ENCODE peak calls at places on chromosomes 5 and 9, in seven cellular contexts. L is NCI-H2171 treated with DMSO at 0.1 percent for 48 hours; F is NCI-H510A treated with DMSO at 0.1 percent for 48 hours; G is body of pancreas; P is neuronal stem cell; R is progenitor cell of endocrine pancreas; K is CD8-positive, alpha-beta T cell. D is an unnamed sample.

GRCh38 chr5:67166460-67166871 is 30.1 kb downstream of the CD180 start:
- DNase-seq in L (no peak), F (no peak), G (no peak), P (no peak), R (no peak), K (peak; percentile 75), D (no peak)

GRCh38 chr5:117242028-117242427 is 667.4 kb upstream of the SEMA6A start:
- DNase-seq in L (no peak), F (no peak), G (no peak), P (no peak), R (no peak), K (no peak), D (no peak)

GRCh38 chr5:16931334-16932110 is 4.6 kb downstream of the MYO10 start:
- DNase-seq in L (peak; percentile 55), F (peak; percentile 98), G (peak; percentile 67), P (no peak), R (no peak), K (no peak), D (no peak)

GRCh38 chr5:132260051-132260450 is 2.6 kb downstream of the PDLIM4 start:
- DNase-seq in L (no peak), F (no peak), G (no peak), P (no peak), R (no peak), K (no peak), D (no peak)

GRCh38 chr5:95727764-95728191 is 3.4 kb upstream of the RHOBTB3 start:
- DNase-seq in L (no peak), F (peak; percentile 95), G (peak; percentile 62), P (no peak), R (no peak), K (no peak), D (no peak)

GRCh38 chr9:70455993-70456704 is 41.7 kb upstream of the KLF9 start:
- DNase-seq in L (no peak), F (no peak), G (peak; percentile 73), P (no peak), R (no peak), K (no peak), D (no peak)

GRCh38 chr5:145237843-145238242 is 597.3 kb downstream of the PRELID2 start:
- DNase-seq in L (peak; percentile 1), F (peak; percentile 42), G (peak; percentile 78), P (peak; percentile 77), R (peak; percentile 34), K (no peak), D (peak; percentile 68)

GRCh38 chr5:72600401-72600981 is 93.3 kb upstream of the ZNF366 start:
- DNase-seq in L (no peak), F (no peak), G (no peak), P (no peak), R (no peak), K (no peak), D (no peak)

GRCh38 chr5:87361031-87361443 is 51.7 kb downstream of the CCNH start:
- DNase-seq in L (no peak), F (no peak), G (no peak), P (no peak), R (no peak), K (no peak), D (no peak)

GRCh38 chr5:6162175-6162574 is 216.2 kb downstream of the MED10 start:
- DNase-seq in L (no peak), F (no peak), G (no peak), P (no peak), R (no peak), K (no peak), D (no peak)

GRCh38 chr5:179311091-179311470 is 34.2 kb downstream of the ADAMTS2 start:
- DNase-seq in L (no peak), F (no peak), G (no peak), P (no peak), R (no peak), K (no peak), D (peak; percentile 25)

GRCh38 chr5:181037365-181037861 is 2.7 kb upstream of the BTNL9 start:
- DNase-seq in L (no peak), F (no peak), G (no peak), P (no peak), R (no peak), K (no peak), D (no peak)

GRCh38 chr5:160312139-160312959 is at the start of gene CCNJL:
- DNase-seq in L (peak; percentile 70), F (peak; percentile 63), G (peak; percentile 27), P (peak; percentile 89), R (peak; percentile 74), K (no peak), D (peak; percentile 66)

GRCh38 chr9:90925581-90926257 is 124.1 kb downstream of the SYK start:
- DNase-seq in L (no peak), F (no peak), G (no peak), P (no peak), R (no peak), K (no peak), D (no peak)

GRCh38 chr5:149452007-149452664 is 73.0 kb upstream of the IL17B start:
- DNase-seq in L (no peak), F (no peak), G (peak; percentile 46), P (no peak), R (peak; percentile 18), K (no peak), D (peak; percentile 65)

GRCh38 chr5:120604898-120605297 is 140.8 kb downstream of the PRR16 start:
- DNase-seq in L (no peak), F (no peak), G (no peak), P (no peak), R (no peak), K (no peak), D (no peak)

GRCh38 chr5:124906339-124907097 is 160.1 kb upstream of the ZNF608 start:
- DNase-seq in L (peak; percentile 7), F (peak; percentile 24), G (peak; percentile 80), P (no peak), R (no peak), K (no peak), D (peak; percentile 61)

GRCh38 chr9:135179976-135180375 is 92.5 kb downstream of the OLFM1 start:
- DNase-seq in L (no peak), F (no peak), G (no peak), P (no peak), R (no peak), K (no peak), D (no peak)

GRCh38 chr5:93100976-93101375 is 480.0 kb downstream of the NR2F1-AS1 start:
- DNase-seq in L (no peak), F (no peak), G (no peak), P (no peak), R (no peak), K (no peak), D (no peak)

GRCh38 chr5:78893959-78894676 is 91.0 kb downstream of the ARSB start:
- DNase-seq in L (no peak), F (peak; percentile 46), G (no peak), P (no peak), R (no peak), K (no peak), D (no peak)

GRCh38 chr5:488744-489688 is 35.2 kb downstream of the SLC9A3 start:
- DNase-seq in L (no peak), F (no peak), G (no peak), P (no peak), R (no peak), K (no peak), D (no peak)